ENCODE peak calls at places on chromosomes 1 and 21, in five cellular contexts. Z is KBM-7; D is CD8-positive, alpha-beta T cell; B is Daoy; O is HT1080. F is an unnamed sample.

GRCh38 chr1:95230768-95231191 is 3.2 kb upstream of the RWDD3 start:
- DNase-seq in Z (no peak), D (no peak), B (no peak), O (no peak), F (no peak)

GRCh38 chr1:82838066-82838465 is 1037.3 kb downstream of the ADGRL2 start:
- DNase-seq in Z (no peak), D (no peak), B (peak; percentile 38), O (peak; percentile 76), F (no peak)

GRCh38 chr1:15272009-15272781 is 25.2 kb downstream of the FHAD1 start:
- DNase-seq in Z (peak; percentile 85), D (no peak), B (peak; percentile 81), O (peak; percentile 72), F (peak; percentile 87)

GRCh38 chr1:83807792-83808191 is 191.1 kb downstream of the TTLL7 start:
- DNase-seq in Z (no peak), D (no peak), B (no peak), O (no peak), F (no peak)

GRCh38 chr1:179030683-179031082 is 5.0 kb downstream of the FAM20B start:
- DNase-seq in Z (no peak), D (no peak), B (no peak), O (no peak), F (no peak)

GRCh38 chr1:20184997-20185833 is 681 bp upstream of the UBXN10 start:
- DNase-seq in Z (peak; percentile 51), D (peak; percentile 26), B (peak; percentile 34), O (no peak), F (peak; percentile 79)

GRCh38 chr1:229642376-229642775 is 16.3 kb downstream of the URB2 start:
- DNase-seq in Z (no peak), D (no peak), B (no peak), O (no peak), F (no peak)

GRCh38 chr1:179077396-179077795 is 4.5 kb upstream of the TOR3A start:
- DNase-seq in Z (no peak), D (no peak), B (no peak), O (no peak), F (no peak)

GRCh38 chr21:44527156-44527982 is 12.6 kb downstream of the KRTAP10-1 start:
- DNase-seq in Z (no peak), D (no peak), B (no peak), O (no peak), F (no peak)

GRCh38 chr21:46080171-46081021 is 17.5 kb upstream of the COL6A2 start:
- DNase-seq in Z (no peak), D (no peak), B (peak; percentile 20), O (no peak), F (no peak)

GRCh38 chr1:231970684-231971083 is 344.1 kb downstream of the DISC1 start:
- DNase-seq in Z (peak; percentile 64), D (no peak), B (no peak), O (no peak), F (peak; percentile 79)

GRCh38 chr1:22670352-22670964 is 17.4 kb downstream of the C1QB start:
- DNase-seq in Z (no peak), D (no peak), B (no peak), O (no peak), F (no peak)

GRCh38 chr1:85200367-85200869 is 398 bp downstream of the SYDE2 start:
- DNase-seq in Z (peak; percentile 70), D (peak; percentile 18), B (peak; percentile 66), O (peak; percentile 41), F (peak; percentile 68)

GRCh38 chr1:227449051-227449450 is 114.3 kb upstream of the ZNF678 start:
- DNase-seq in Z (peak; percentile 47), D (no peak), B (peak; percentile 26), O (peak; percentile 13), F (peak; percentile 85)

GRCh38 chr1:87200875-87201638 is 127.6 kb upstream of the LMO4 start:
- DNase-seq in Z (no peak), D (no peak), B (no peak), O (no peak), F (no peak)

GRCh38 chr1:216822480-216822879 is 99.3 kb upstream of the ESRRG start:
- DNase-seq in Z (no peak), D (no peak), B (no peak), O (no peak), F (no peak)

GRCh38 chr1:179082308-179083030 is 599 bp downstream of the TOR3A start:
- DNase-seq in Z (peak; percentile 56), D (no peak), B (peak; percentile 47), O (peak; percentile 33), F (peak; percentile 74)

GRCh38 chr1:30515746-30516504 is 207.5 kb downstream of the MATN1 start:
- DNase-seq in Z (no peak), D (no peak), B (no peak), O (no peak), F (no peak)

GRCh38 chr1:15058261-15058660 is 95.3 kb upstream of the TMEM51 start:
- DNase-seq in Z (no peak), D (no peak), B (no peak), O (no peak), F (no peak)

GRCh38 chr1:10909697-10910489 is 102.6 kb upstream of the TARDBP start:
- DNase-seq in Z (peak; percentile 50), D (peak; percentile 75), B (peak; percentile 73), O (peak; percentile 23), F (peak; percentile 54)

GRCh38 chr21:29114765-29115164 is 15.7 kb upstream of the MAP3K7CL start:
- DNase-seq in Z (no peak), D (no peak), B (peak; percentile 75), O (peak; percentile 79), F (no peak)

GRCh38 chr1:79322511-79323027 is 316.0 kb upstream of the ADGRL4 start:
- DNase-seq in Z (no peak), D (no peak), B (peak; percentile 20), O (peak; percentile 34), F (peak; percentile 20)

GRCh38 chr1:223628233-223628632 is 37.3 kb downstream of the CAPN8 start:
- DNase-seq in Z (peak; percentile 32), D (peak; percentile 16), B (peak; percentile 70), O (peak; percentile 44), F (peak; percentile 65)

GRCh38 chr1:88595355-88595754 is 88.7 kb upstream of the PKN2 start:
- DNase-seq in Z (peak; percentile 66), D (no peak), B (peak; percentile 23), O (peak; percentile 71), F (peak; percentile 59)

GRCh38 chr1:27602510-27603319 is 1.2 kb downstream of the AHDC1 start:
- DNase-seq in Z (no peak), D (no peak), B (peak; percentile 34), O (no peak), F (no peak)

GRCh38 chr1:33366766-33367487 is 46.0 kb upstream of the A3GALT2 start:
- DNase-seq in Z (no peak), D (no peak), B (no peak), O (no peak), F (no peak)

GRCh38 chr1:85464497-85465098 is 361 bp downstream of the DDAH1 start:
- DNase-seq in Z (peak; percentile 83), D (no peak), B (peak; percentile 95), O (peak; percentile 87), F (no peak)

GRCh38 chr21:26522704-26523103 is 50.4 kb downstream of the CYYR1 start:
- DNase-seq in Z (no peak), D (no peak), B (no peak), O (no peak), F (no peak)

GRCh38 chr1:177163844-177164379 is 600 bp downstream of the ASTN1 start:
- DNase-seq in Z (no peak), D (no peak), B (no peak), O (no peak), F (no peak)